ENCODE peak calls at places on chromosomes 3 and 15, in seven cellular contexts. One of them, this sample, is unnamed.

GRCh38 chr3:52372822-52373504 is 56.8 kb downstream of the DNAH1 start:
- DNase-seq in psoas muscle: peak; percentile 33
- DNase-seq in Panc1: no peak
- DNase-seq in fibroblast of pulmonary artery: no peak
- DNase-seq in esophagus squamous epithelium: no peak
- DNase-seq in GM13977: no peak
- DNase-seq in mesothelial cell of epicardium: no peak
- DNase-seq in this sample: peak; percentile 52

GRCh38 chr3:101383156-101383575 is 62.8 kb upstream of the IMPG2 start:
- DNase-seq in mesothelial cell of epicardium: no peak
- DNase-seq in esophagus squamous epithelium: no peak
- DNase-seq in Panc1: no peak
- DNase-seq in fibroblast of pulmonary artery: peak; percentile 17
- DNase-seq in GM13977: no peak
- DNase-seq in psoas muscle: no peak
- DNase-seq in this sample: no peak

GRCh38 chr15:90664650-90665287 is 52.4 kb upstream of the BLM start:
- DNase-seq in GM13977: no peak
- DNase-seq in Panc1: no peak
- DNase-seq in fibroblast of pulmonary artery: peak; percentile 44
- DNase-seq in mesothelial cell of epicardium: no peak
- DNase-seq in psoas muscle: peak; percentile 65
- DNase-seq in esophagus squamous epithelium: no peak
- DNase-seq in this sample: peak; percentile 45

GRCh38 chr15:34793901-34794300 is 1.4 kb downstream of the ACTC1 start:
- DNase-seq in mesothelial cell of epicardium: no peak
- DNase-seq in esophagus squamous epithelium: no peak
- DNase-seq in Panc1: no peak
- DNase-seq in GM13977: no peak
- DNase-seq in fibroblast of pulmonary artery: no peak
- DNase-seq in psoas muscle: peak; percentile 29
- DNase-seq in this sample: no peak

GRCh38 chr3:160400048-160400630 is 689 bp downstream of the SMC4 start:
- DNase-seq in Panc1: no peak
- DNase-seq in psoas muscle: peak; percentile 39
- DNase-seq in fibroblast of pulmonary artery: peak; percentile 73
- DNase-seq in mesothelial cell of epicardium: peak; percentile 57
- DNase-seq in GM13977: peak; percentile 25
- DNase-seq in esophagus squamous epithelium: no peak
- DNase-seq in this sample: peak; percentile 23

GRCh38 chr15:74389115-74390048 is 21.9 kb upstream of the CYP11A1 start:
- DNase-seq in GM13977: no peak
- DNase-seq in Panc1: no peak
- DNase-seq in psoas muscle: no peak
- DNase-seq in esophagus squamous epithelium: no peak
- DNase-seq in fibroblast of pulmonary artery: no peak
- DNase-seq in mesothelial cell of epicardium: no peak
- DNase-seq in this sample: no peak

GRCh38 chr3:66561374-66561773 is 60.6 kb upstream of the LRIG1 start:
- DNase-seq in psoas muscle: no peak
- DNase-seq in fibroblast of pulmonary artery: peak; percentile 3
- DNase-seq in GM13977: no peak
- DNase-seq in mesothelial cell of epicardium: no peak
- DNase-seq in esophagus squamous epithelium: no peak
- DNase-seq in Panc1: no peak
- DNase-seq in this sample: no peak

GRCh38 chr3:128382221-128382807 is 84.4 kb downstream of the DNAJB8 start:
- DNase-seq in psoas muscle: no peak
- DNase-seq in fibroblast of pulmonary artery: no peak
- DNase-seq in GM13977: no peak
- DNase-seq in Panc1: no peak
- DNase-seq in mesothelial cell of epicardium: no peak
- DNase-seq in esophagus squamous epithelium: no peak
- DNase-seq in this sample: no peak

GRCh38 chr3:11908981-11909698 is 62.5 kb upstream of the TAMM41 start:
- DNase-seq in Panc1: no peak
- DNase-seq in psoas muscle: no peak
- DNase-seq in fibroblast of pulmonary artery: no peak
- DNase-seq in GM13977: no peak
- DNase-seq in mesothelial cell of epicardium: peak; percentile 17
- DNase-seq in esophagus squamous epithelium: no peak
- DNase-seq in this sample: no peak

GRCh38 chr15:73631915-73632669 is 1.1 kb downstream of the NPTN start:
- DNase-seq in Panc1: no peak
- DNase-seq in GM13977: no peak
- DNase-seq in psoas muscle: no peak
- DNase-seq in esophagus squamous epithelium: no peak
- DNase-seq in mesothelial cell of epicardium: no peak
- DNase-seq in fibroblast of pulmonary artery: peak; percentile 75
- DNase-seq in this sample: no peak

GRCh38 chr15:101138913-101139880 is 112.7 kb downstream of the CHSY1 start:
- DNase-seq in esophagus squamous epithelium: no peak
- DNase-seq in fibroblast of pulmonary artery: no peak
- DNase-seq in GM13977: peak; percentile 76
- DNase-seq in mesothelial cell of epicardium: no peak
- DNase-seq in psoas muscle: no peak
- DNase-seq in Panc1: no peak
- DNase-seq in this sample: peak; percentile 83

GRCh38 chr3:25748189-25748588 is 35.1 kb downstream of the NGLY1 start:
- DNase-seq in GM13977: no peak
- DNase-seq in fibroblast of pulmonary artery: no peak
- DNase-seq in psoas muscle: no peak
- DNase-seq in esophagus squamous epithelium: no peak
- DNase-seq in Panc1: no peak
- DNase-seq in mesothelial cell of epicardium: no peak
- DNase-seq in this sample: no peak

GRCh38 chr15:33043636-33044035 is 150.9 kb downstream of the FMN1 start:
- DNase-seq in psoas muscle: no peak
- DNase-seq in Panc1: no peak
- DNase-seq in GM13977: no peak
- DNase-seq in esophagus squamous epithelium: no peak
- DNase-seq in fibroblast of pulmonary artery: no peak
- DNase-seq in mesothelial cell of epicardium: no peak
- DNase-seq in this sample: no peak

GRCh38 chr3:46706771-46707582 is 5.8 kb downstream of the TMIE start:
- DNase-seq in esophagus squamous epithelium: no peak
- DNase-seq in fibroblast of pulmonary artery: no peak
- DNase-seq in psoas muscle: no peak
- DNase-seq in mesothelial cell of epicardium: no peak
- DNase-seq in Panc1: no peak
- DNase-seq in GM13977: no peak
- DNase-seq in this sample: no peak
- TF ChIP-seq CTCF in esophagus squamous epithelium: no peak
- TF ChIP-seq CTCF in fibroblast of pulmonary artery: no peak
- TF ChIP-seq CTCF in psoas muscle: no peak
- TF ChIP-seq CTCF in mesothelial cell of epicardium: no peak
- TF ChIP-seq CTCF in Panc1: no peak
- TF ChIP-seq CTCF in GM13977: no peak
- TF ChIP-seq CTCF in this sample: no peak

GRCh38 chr3:78201066-78201465 is 1161.2 kb downstream of the ROBO2 start:
- DNase-seq in GM13977: no peak
- DNase-seq in esophagus squamous epithelium: no peak
- DNase-seq in Panc1: no peak
- DNase-seq in fibroblast of pulmonary artery: no peak
- DNase-seq in psoas muscle: no peak
- DNase-seq in mesothelial cell of epicardium: no peak
- DNase-seq in this sample: no peak

DNA sequence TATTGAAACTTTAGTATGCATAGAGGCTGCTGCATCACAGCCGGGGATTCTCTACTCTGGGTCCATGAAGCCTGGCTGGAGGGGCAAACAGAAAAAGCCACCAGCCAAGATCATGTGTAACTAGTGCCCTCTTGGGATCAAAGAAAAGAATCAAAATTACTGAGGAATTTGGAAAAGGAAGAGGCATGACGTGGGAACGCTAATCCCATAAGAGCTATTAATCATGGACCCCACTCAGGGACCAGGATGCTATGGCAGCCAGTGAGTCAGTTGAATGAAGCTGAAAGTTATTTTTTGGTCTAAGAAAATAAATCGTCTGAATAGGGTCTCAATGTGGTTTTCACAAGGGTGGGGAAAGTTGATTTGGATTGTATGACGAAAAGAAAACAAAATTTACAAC is 1165.1 kb downstream of the ROBO2 start:
- DNase-seq in fibroblast of pulmonary artery: peak; percentile 67
- DNase-seq in mesothelial cell of epicardium: no peak
- DNase-seq in psoas muscle: no peak
- DNase-seq in Panc1: no peak
- DNase-seq in GM13977: no peak
- DNase-seq in esophagus squamous epithelium: no peak
- DNase-seq in this sample: no peak
- TF ChIP-seq CTCF in fibroblast of pulmonary artery: peak; percentile 17
- TF ChIP-seq CTCF in mesothelial cell of epicardium: no peak
- TF ChIP-seq CTCF in psoas muscle: no peak
- TF ChIP-seq CTCF in Panc1: peak; percentile 5
- TF ChIP-seq CTCF in GM13977: no peak
- TF ChIP-seq CTCF in esophagus squamous epithelium: no peak
- TF ChIP-seq CTCF in this sample: no peak

GRCh38 chr15:82621970-82622369 is 25.2 kb downstream of the CPEB1 start:
- DNase-seq in mesothelial cell of epicardium: no peak
- DNase-seq in fibroblast of pulmonary artery: no peak
- DNase-seq in psoas muscle: no peak
- DNase-seq in Panc1: no peak
- DNase-seq in esophagus squamous epithelium: no peak
- DNase-seq in GM13977: no peak
- DNase-seq in this sample: no peak
- TF ChIP-seq CTCF in mesothelial cell of epicardium: no peak
- TF ChIP-seq CTCF in fibroblast of pulmonary artery: peak; percentile 10
- TF ChIP-seq CTCF in psoas muscle: no peak
- TF ChIP-seq CTCF in Panc1: peak; percentile 53
- TF ChIP-seq CTCF in esophagus squamous epithelium: no peak
- TF ChIP-seq CTCF in GM13977: no peak
- TF ChIP-seq CTCF in this sample: no peak

GRCh38 chr15:77122576-77122975 is 51.7 kb upstream of the TSPAN3 start:
- DNase-seq in psoas muscle: no peak
- DNase-seq in mesothelial cell of epicardium: no peak
- DNase-seq in GM13977: no peak
- DNase-seq in esophagus squamous epithelium: no peak
- DNase-seq in fibroblast of pulmonary artery: no peak
- DNase-seq in Panc1: no peak
- DNase-seq in this sample: no peak

GRCh38 chr15:77126927-77127326 is 56.0 kb upstream of the TSPAN3 start:
- DNase-seq in GM13977: no peak
- DNase-seq in esophagus squamous epithelium: no peak
- DNase-seq in psoas muscle: no peak
- DNase-seq in fibroblast of pulmonary artery: no peak
- DNase-seq in mesothelial cell of epicardium: no peak
- DNase-seq in Panc1: no peak
- DNase-seq in this sample: no peak

GRCh38 chr15:77126516-77126915 is 55.6 kb upstream of the TSPAN3 start:
- DNase-seq in GM13977: no peak
- DNase-seq in esophagus squamous epithelium: no peak
- DNase-seq in fibroblast of pulmonary artery: no peak
- DNase-seq in mesothelial cell of epicardium: no peak
- DNase-seq in psoas muscle: no peak
- DNase-seq in Panc1: no peak
- DNase-seq in this sample: no peak

GRCh38 chr15:77121599-77121998 is 50.7 kb upstream of the TSPAN3 start:
- DNase-seq in mesothelial cell of epicardium: no peak
- DNase-seq in psoas muscle: no peak
- DNase-seq in GM13977: no peak
- DNase-seq in fibroblast of pulmonary artery: no peak
- DNase-seq in esophagus squamous epithelium: no peak
- DNase-seq in Panc1: no peak
- DNase-seq in this sample: no peak

DNA sequence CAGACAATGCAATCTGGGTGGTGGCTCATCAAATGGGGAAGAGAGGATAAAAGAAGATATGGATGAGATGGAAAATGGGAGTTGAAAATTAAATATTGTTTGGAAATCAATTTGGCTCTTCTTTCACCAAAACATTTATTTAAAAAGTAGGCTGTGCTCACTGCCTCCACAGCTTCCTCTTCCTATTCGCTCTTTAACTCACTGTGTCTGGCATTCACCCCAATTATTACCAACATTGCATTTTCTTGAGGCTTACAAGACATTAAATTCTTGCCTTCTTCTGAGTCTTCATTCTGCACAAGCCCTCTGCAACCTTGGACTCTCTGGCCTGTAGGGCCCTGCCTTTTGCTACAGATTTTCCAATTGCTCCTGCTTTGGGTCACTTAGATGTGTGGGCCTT is 52.9 kb upstream of the TSPAN3 start:
- DNase-seq in mesothelial cell of epicardium: no peak
- DNase-seq in esophagus squamous epithelium: no peak
- DNase-seq in GM13977: no peak
- DNase-seq in fibroblast of pulmonary artery: no peak
- DNase-seq in psoas muscle: no peak
- DNase-seq in Panc1: no peak
- DNase-seq in this sample: no peak
- TF ChIP-seq CTCF in mesothelial cell of epicardium: no peak
- TF ChIP-seq CTCF in esophagus squamous epithelium: no peak
- TF ChIP-seq CTCF in GM13977: no peak
- TF ChIP-seq CTCF in fibroblast of pulmonary artery: no peak
- TF ChIP-seq CTCF in psoas muscle: no peak
- TF ChIP-seq CTCF in Panc1: no peak
- TF ChIP-seq CTCF in this sample: no peak

DNA sequence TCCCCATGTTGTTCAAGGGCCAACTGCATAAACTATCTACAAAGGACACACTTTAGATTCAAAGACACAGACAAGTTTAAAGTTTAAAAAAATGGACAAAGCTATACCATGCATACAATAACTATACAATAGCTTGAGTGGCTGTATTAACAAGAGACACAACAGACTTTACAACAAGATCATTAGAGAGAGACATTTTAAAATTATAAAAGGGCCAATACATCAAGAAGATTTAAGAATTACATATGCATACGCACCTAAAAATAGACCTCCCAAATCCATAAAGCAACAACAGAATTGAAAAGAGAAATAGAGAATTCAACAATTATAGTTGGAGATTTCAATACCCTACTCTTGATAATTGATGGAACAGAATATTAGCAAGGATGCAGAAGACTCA is 79.4 kb downstream of the XXYLT1 start:
- DNase-seq in esophagus squamous epithelium: no peak
- DNase-seq in GM13977: no peak
- DNase-seq in mesothelial cell of epicardium: no peak
- DNase-seq in psoas muscle: no peak
- DNase-seq in Panc1: no peak
- DNase-seq in fibroblast of pulmonary artery: no peak
- DNase-seq in this sample: no peak
- TF ChIP-seq CTCF in esophagus squamous epithelium: no peak
- TF ChIP-seq CTCF in GM13977: no peak
- TF ChIP-seq CTCF in mesothelial cell of epicardium: no peak
- TF ChIP-seq CTCF in psoas muscle: no peak
- TF ChIP-seq CTCF in Panc1: no peak
- TF ChIP-seq CTCF in fibroblast of pulmonary artery: no peak
- TF ChIP-seq CTCF in this sample: no peak

GRCh38 chr3:41295740-41296139 is 96.4 kb downstream of the CTNNB1 start:
- DNase-seq in Panc1: no peak
- DNase-seq in psoas muscle: no peak
- DNase-seq in GM13977: no peak
- DNase-seq in fibroblast of pulmonary artery: no peak
- DNase-seq in mesothelial cell of epicardium: no peak
- DNase-seq in esophagus squamous epithelium: no peak
- DNase-seq in this sample: no peak
- TF ChIP-seq CTCF in Panc1: no peak
- TF ChIP-seq CTCF in psoas muscle: no peak
- TF ChIP-seq CTCF in GM13977: no peak
- TF ChIP-seq CTCF in fibroblast of pulmonary artery: no peak
- TF ChIP-seq CTCF in mesothelial cell of epicardium: no peak
- TF ChIP-seq CTCF in esophagus squamous epithelium: no peak
- TF ChIP-seq CTCF in this sample: no peak

This sample was measured in GM10248.